ENCODE peak calls at places on chromosomes 4 and X, in eight cellular contexts. One of them, this sample, is unnamed.

GRCh38 chrX:136450050-136450830 is 37.5 kb upstream of the BRS3 start:
- DNase-seq in tibial nerve: no peak
- DNase-seq in WERI-Rb-1: no peak
- DNase-seq in AG09309: no peak
- DNase-seq in OCI-LY7: no peak
- DNase-seq in GM20000: no peak
- DNase-seq in tibial artery: no peak
- DNase-seq in GM12865: no peak
- DNase-seq in this sample: no peak

GRCh38 chr4:134567461-134567860 is 365.9 kb upstream of the PABPC4L start:
- DNase-seq in tibial nerve: no peak
- DNase-seq in WERI-Rb-1: no peak
- DNase-seq in AG09309: no peak
- DNase-seq in OCI-LY7: no peak
- DNase-seq in GM20000: no peak
- DNase-seq in tibial artery: no peak
- DNase-seq in GM12865: no peak
- DNase-seq in this sample: no peak

GRCh38 chr4:109648266-109648996 is 54.8 kb downstream of the CASP6 start:
- DNase-seq in tibial nerve: no peak
- DNase-seq in WERI-Rb-1: no peak
- DNase-seq in AG09309: no peak
- DNase-seq in OCI-LY7: no peak
- DNase-seq in GM20000: peak
- DNase-seq in tibial artery: no peak
- DNase-seq in GM12865: peak
- DNase-seq in this sample: no peak

GRCh38 chr4:119103263-119103662 is 32.4 kb upstream of the MYOZ2 start:
- DNase-seq in tibial nerve: no peak
- DNase-seq in WERI-Rb-1: no peak
- DNase-seq in AG09309: peak
- DNase-seq in OCI-LY7: no peak
- DNase-seq in GM20000: no peak
- DNase-seq in tibial artery: peak
- DNase-seq in GM12865: no peak
- DNase-seq in this sample: no peak

GRCh38 chr4:34891892-34892291 is 1352.4 kb downstream of the ARAP2 start:
- DNase-seq in tibial nerve: no peak
- DNase-seq in WERI-Rb-1: no peak
- DNase-seq in AG09309: no peak
- DNase-seq in OCI-LY7: no peak
- DNase-seq in GM20000: no peak
- DNase-seq in tibial artery: no peak
- DNase-seq in GM12865: no peak
- DNase-seq in this sample: no peak

GRCh38 chr4:8101213-8101781 is 57.3 kb downstream of the ABLIM2 start:
- DNase-seq in tibial nerve: peak
- DNase-seq in WERI-Rb-1: no peak
- DNase-seq in AG09309: no peak
- DNase-seq in OCI-LY7: no peak
- DNase-seq in GM20000: no peak
- DNase-seq in tibial artery: no peak
- DNase-seq in GM12865: no peak
- DNase-seq in this sample: no peak

GRCh38 chr4:21697583-21697982 is 251.0 kb downstream of the KCNIP4 start:
- DNase-seq in tibial nerve: no peak
- DNase-seq in WERI-Rb-1: peak
- DNase-seq in AG09309: no peak
- DNase-seq in OCI-LY7: no peak
- DNase-seq in GM20000: no peak
- DNase-seq in tibial artery: no peak
- DNase-seq in GM12865: peak
- DNase-seq in this sample: no peak

GRCh38 chrX:115940888-115941332 is 229.6 kb upstream of the AGTR2 start:
- DNase-seq in tibial nerve: no peak
- DNase-seq in WERI-Rb-1: peak
- DNase-seq in AG09309: peak
- DNase-seq in OCI-LY7: peak
- DNase-seq in GM20000: no peak
- DNase-seq in tibial artery: peak
- DNase-seq in GM12865: peak
- DNase-seq in this sample: no peak

GRCh38 chr4:84499065-84499982 is at the start of gene NKX6-1:
- DNase-seq in tibial nerve: peak
- DNase-seq in WERI-Rb-1: peak
- DNase-seq in AG09309: peak
- DNase-seq in OCI-LY7: no peak
- DNase-seq in GM20000: peak
- DNase-seq in tibial artery: peak
- DNase-seq in GM12865: no peak
- DNase-seq in this sample: no peak

GRCh38 chrX:39953879-39954278 is 143.9 kb downstream of the BCOR start:
- DNase-seq in tibial nerve: peak
- DNase-seq in WERI-Rb-1: no peak
- DNase-seq in AG09309: no peak
- DNase-seq in OCI-LY7: no peak
- DNase-seq in GM20000: no peak
- DNase-seq in tibial artery: peak
- DNase-seq in GM12865: no peak
- DNase-seq in this sample: no peak

GRCh38 chr4:130035391-130035790 is 939.4 kb downstream of the C4orf33 start:
- DNase-seq in tibial nerve: no peak
- DNase-seq in WERI-Rb-1: no peak
- DNase-seq in AG09309: no peak
- DNase-seq in OCI-LY7: no peak
- DNase-seq in GM20000: no peak
- DNase-seq in tibial artery: no peak
- DNase-seq in GM12865: no peak
- DNase-seq in this sample: no peak

GRCh38 chr4:139535852-139536234 is 20.2 kb downstream of the SETD7 start:
- DNase-seq in tibial nerve: no peak
- DNase-seq in WERI-Rb-1: no peak
- DNase-seq in AG09309: no peak
- DNase-seq in OCI-LY7: no peak
- DNase-seq in GM20000: no peak
- DNase-seq in tibial artery: no peak
- DNase-seq in GM12865: no peak
- DNase-seq in this sample: no peak

GRCh38 chr4:140260227-140260626 is 106.2 kb upstream of the MAML3 start:
- DNase-seq in tibial nerve: no peak
- DNase-seq in WERI-Rb-1: no peak
- DNase-seq in AG09309: no peak
- DNase-seq in OCI-LY7: no peak
- DNase-seq in GM20000: no peak
- DNase-seq in tibial artery: no peak
- DNase-seq in GM12865: no peak
- DNase-seq in this sample: no peak

GRCh38 chrX:74242050-74242449 is 61.9 kb upstream of the ZCCHC13 start:
- DNase-seq in tibial nerve: no peak
- DNase-seq in WERI-Rb-1: no peak
- DNase-seq in AG09309: no peak
- DNase-seq in OCI-LY7: no peak
- DNase-seq in GM20000: no peak
- DNase-seq in tibial artery: no peak
- DNase-seq in GM12865: no peak
- DNase-seq in this sample: no peak

GRCh38 chrX:104668550-104668949 is 102.6 kb downstream of the IL1RAPL2 start:
- DNase-seq in tibial nerve: peak
- DNase-seq in WERI-Rb-1: no peak
- DNase-seq in AG09309: no peak
- DNase-seq in OCI-LY7: peak
- DNase-seq in GM20000: no peak
- DNase-seq in tibial artery: no peak
- DNase-seq in GM12865: peak
- DNase-seq in this sample: no peak

GRCh38 chr4:161815841-161816240 is 348.0 kb downstream of the FSTL5 start:
- DNase-seq in tibial nerve: no peak
- DNase-seq in WERI-Rb-1: no peak
- DNase-seq in AG09309: no peak
- DNase-seq in OCI-LY7: no peak
- DNase-seq in GM20000: no peak
- DNase-seq in tibial artery: no peak
- DNase-seq in GM12865: no peak
- DNase-seq in this sample: no peak

GRCh38 chrX:46759645-46759974 is 692 bp upstream of the SLC9A7 start:
- DNase-seq in tibial nerve: no peak
- DNase-seq in WERI-Rb-1: peak
- DNase-seq in AG09309: no peak
- DNase-seq in OCI-LY7: no peak
- DNase-seq in GM20000: no peak
- DNase-seq in tibial artery: no peak
- DNase-seq in GM12865: no peak
- DNase-seq in this sample: no peak

GRCh38 chrX:30779453-30780030 is 109.5 kb downstream of the TAB3 start:
- DNase-seq in tibial nerve: no peak
- DNase-seq in WERI-Rb-1: no peak
- DNase-seq in AG09309: no peak
- DNase-seq in OCI-LY7: no peak
- DNase-seq in GM20000: no peak
- DNase-seq in tibial artery: no peak
- DNase-seq in GM12865: no peak
- DNase-seq in this sample: no peak

GRCh38 chr4:146654976-146655761 is 16.5 kb downstream of the POU4F2 start:
- DNase-seq in tibial nerve: no peak
- DNase-seq in WERI-Rb-1: peak
- DNase-seq in AG09309: no peak
- DNase-seq in OCI-LY7: no peak
- DNase-seq in GM20000: no peak
- DNase-seq in tibial artery: no peak
- DNase-seq in GM12865: no peak
- DNase-seq in this sample: no peak

GRCh38 chrX:46260502-46260901 is 284.7 kb downstream of the ZNF674 start:
- DNase-seq in tibial nerve: no peak
- DNase-seq in WERI-Rb-1: no peak
- DNase-seq in AG09309: no peak
- DNase-seq in OCI-LY7: no peak
- DNase-seq in GM20000: no peak
- DNase-seq in tibial artery: no peak
- DNase-seq in GM12865: no peak
- DNase-seq in this sample: no peak

GRCh38 chrX:96474357-96475125 is 210.1 kb upstream of the DIAPH2 start:
- DNase-seq in tibial nerve: no peak
- DNase-seq in WERI-Rb-1: no peak
- DNase-seq in AG09309: no peak
- DNase-seq in OCI-LY7: no peak
- DNase-seq in GM20000: no peak
- DNase-seq in tibial artery: no peak
- DNase-seq in GM12865: no peak
- DNase-seq in this sample: no peak

GRCh38 chrX:36898301-36898700 is 109.9 kb upstream of the FAM47C start:
- DNase-seq in tibial nerve: no peak
- DNase-seq in WERI-Rb-1: no peak
- DNase-seq in AG09309: no peak
- DNase-seq in OCI-LY7: peak
- DNase-seq in GM20000: peak
- DNase-seq in tibial artery: no peak
- DNase-seq in GM12865: peak
- DNase-seq in this sample: no peak

GRCh38 chr4:78876568-78877320 is 62.5 kb downstream of the PAQR3 start:
- DNase-seq in tibial nerve: no peak
- DNase-seq in WERI-Rb-1: no peak
- DNase-seq in AG09309: no peak
- DNase-seq in OCI-LY7: peak
- DNase-seq in GM20000: no peak
- DNase-seq in tibial artery: no peak
- DNase-seq in GM12865: no peak
- DNase-seq in this sample: no peak

GRCh38 chr4:36317731-36318130 is 36.3 kb downstream of the DTHD1 start:
- DNase-seq in tibial nerve: no peak
- DNase-seq in WERI-Rb-1: no peak
- DNase-seq in AG09309: no peak
- DNase-seq in OCI-LY7: no peak
- DNase-seq in GM20000: no peak
- DNase-seq in tibial artery: no peak
- DNase-seq in GM12865: no peak
- DNase-seq in this sample: no peak

GRCh38 chrX:72382199-72382590 is 76.5 kb upstream of the CITED1 start:
- DNase-seq in tibial nerve: no peak
- DNase-seq in WERI-Rb-1: no peak
- DNase-seq in AG09309: no peak
- DNase-seq in OCI-LY7: no peak
- DNase-seq in GM20000: no peak
- DNase-seq in tibial artery: no peak
- DNase-seq in GM12865: no peak
- DNase-seq in this sample: no peak

GRCh38 chr4:115042496-115042895 is 70.9 kb downstream of the NDST4 start:
- DNase-seq in tibial nerve: no peak
- DNase-seq in WERI-Rb-1: no peak
- DNase-seq in AG09309: no peak
- DNase-seq in OCI-LY7: peak
- DNase-seq in GM20000: no peak
- DNase-seq in tibial artery: no peak
- DNase-seq in GM12865: no peak
- DNase-seq in this sample: no peak
- TF ChIP-seq CTCF in tibial nerve: no peak
- TF ChIP-seq CTCF in WERI-Rb-1: no peak
- TF ChIP-seq CTCF in AG09309: no peak
- TF ChIP-seq CTCF in OCI-LY7: peak
- TF ChIP-seq CTCF in GM20000: no peak
- TF ChIP-seq CTCF in tibial artery: no peak
- TF ChIP-seq CTCF in GM12865: peak
- TF ChIP-seq CTCF in this sample: no peak

GRCh38 chrX:48854898-48855297 is 19.5 kb upstream of the PCSK1N start:
- DNase-seq in tibial nerve: no peak
- DNase-seq in WERI-Rb-1: peak
- DNase-seq in AG09309: no peak
- DNase-seq in OCI-LY7: peak
- DNase-seq in GM20000: no peak
- DNase-seq in tibial artery: no peak
- DNase-seq in GM12865: no peak
- DNase-seq in this sample: no peak
- TF ChIP-seq CTCF in tibial nerve: no peak
- TF ChIP-seq CTCF in WERI-Rb-1: peak
- TF ChIP-seq CTCF in AG09309: peak
- TF ChIP-seq CTCF in OCI-LY7: peak
- TF ChIP-seq CTCF in GM20000: no peak
- TF ChIP-seq CTCF in tibial artery: no peak
- TF ChIP-seq CTCF in GM12865: no peak
- TF ChIP-seq CTCF in this sample: no peak

GRCh38 chr4:138405439-138405838 is 163.3 kb upstream of the SLC7A11 start:
- DNase-seq in tibial nerve: no peak
- DNase-seq in WERI-Rb-1: no peak
- DNase-seq in AG09309: no peak
- DNase-seq in OCI-LY7: no peak
- DNase-seq in GM20000: peak
- DNase-seq in tibial artery: no peak
- DNase-seq in GM12865: peak
- DNase-seq in this sample: no peak
- TF ChIP-seq CTCF in tibial nerve: no peak
- TF ChIP-seq CTCF in WERI-Rb-1: no peak
- TF ChIP-seq CTCF in AG09309: no peak
- TF ChIP-seq CTCF in OCI-LY7: no peak
- TF ChIP-seq CTCF in GM20000: no peak
- TF ChIP-seq CTCF in tibial artery: no peak
- TF ChIP-seq CTCF in GM12865: no peak
- TF ChIP-seq CTCF in this sample: no peak

DNA sequence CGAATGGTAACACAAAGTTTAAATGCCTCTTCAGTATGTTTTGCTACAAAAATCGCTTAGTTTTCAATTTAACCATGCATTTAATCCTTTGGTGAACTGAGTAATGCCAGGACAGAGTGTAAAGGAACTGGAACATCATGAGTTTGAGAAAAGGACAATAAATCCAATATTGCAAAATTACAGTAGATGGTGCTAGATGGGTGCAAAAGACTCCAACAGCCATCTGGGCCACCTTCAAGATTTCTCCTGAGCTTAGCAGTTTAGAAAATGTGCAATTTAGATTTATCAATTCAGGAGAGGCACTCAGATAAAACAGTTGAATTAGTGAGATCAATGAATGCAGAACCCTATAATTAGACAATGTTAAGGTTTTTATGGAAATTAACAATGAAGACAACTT is 33.2 kb upstream of the MID1IP1 start:
- DNase-seq in tibial nerve: no peak
- DNase-seq in WERI-Rb-1: no peak
- DNase-seq in AG09309: no peak
- DNase-seq in OCI-LY7: peak
- DNase-seq in GM20000: peak
- DNase-seq in tibial artery: no peak
- DNase-seq in GM12865: peak
- DNase-seq in this sample: no peak
- TF ChIP-seq CTCF in tibial nerve: peak
- TF ChIP-seq CTCF in WERI-Rb-1: peak
- TF ChIP-seq CTCF in AG09309: peak
- TF ChIP-seq CTCF in OCI-LY7: peak
- TF ChIP-seq CTCF in GM20000: no peak
- TF ChIP-seq CTCF in tibial artery: peak
- TF ChIP-seq CTCF in GM12865: peak
- TF ChIP-seq CTCF in this sample: peak